ENCODE peak calls at places on chromosomes 3 and 15, in nine cellular contexts. N is epithelial cell of prostate, S is Calu3, A is substantia nigra, K is adipocyte, J is GM10248, X is fibroblast of the conjunctiva, T is iPS DF 19.7, D is A673. M is an unnamed sample.

GRCh38 chr3:126394179-126394976 is at the start of gene CFAP100:
- DNase-seq in N (no peak), S (no peak), A (peak), K (peak), J (no peak), X (no peak), T (peak), D (no peak), M (no peak)

GRCh38 chr3:115790759-115791158 is 167.4 kb downstream of the GAP43 start:
- DNase-seq in N (peak), S (peak), A (no peak), K (peak), J (peak), X (peak), T (no peak), D (peak), M (no peak)

GRCh38 chr3:11185564-11186317 is 31.4 kb downstream of the HRH1 start:
- DNase-seq in N (peak), S (peak), A (no peak), K (peak), J (no peak), X (peak), T (no peak), D (peak), M (no peak)

GRCh38 chr15:43285609-43286037 is 18.9 kb upstream of the TGM5 start:
- DNase-seq in N (no peak), S (peak), A (no peak), K (peak), J (peak), X (peak), T (no peak), D (peak), M (no peak)

GRCh38 chr3:195015021-195015420 is 255.9 kb downstream of the XXYLT1 start:
- DNase-seq in N (no peak), S (no peak), A (no peak), K (no peak), J (no peak), X (no peak), T (no peak), D (no peak), M (no peak)

GRCh38 chr3:50658416-50658815 is 16.3 kb upstream of the DOCK3 start:
- DNase-seq in N (no peak), S (no peak), A (no peak), K (no peak), J (no peak), X (no peak), T (no peak), D (no peak), M (no peak)

GRCh38 chr3:176208915-176209314 is 988.4 kb downstream of the TBL1XR1 start:
- DNase-seq in N (no peak), S (no peak), A (no peak), K (no peak), J (no peak), X (no peak), T (no peak), D (no peak), M (no peak)

GRCh38 chr3:160184655-160185054 is 40.6 kb upstream of the C3orf80 start:
- DNase-seq in N (no peak), S (no peak), A (no peak), K (peak), J (no peak), X (peak), T (no peak), D (no peak), M (no peak)

GRCh38 chr15:58213587-58214360 is 75.6 kb downstream of the AQP9 start:
- DNase-seq in N (no peak), S (no peak), A (no peak), K (peak), J (no peak), X (peak), T (no peak), D (peak), M (no peak)

GRCh38 chr15:67446449-67446848 is 74.5 kb upstream of the C15orf61 start:
- DNase-seq in N (no peak), S (no peak), A (no peak), K (no peak), J (no peak), X (no peak), T (no peak), D (no peak), M (no peak)

GRCh38 chr3:197519801-197520211 is 36.0 kb downstream of the BDH1 start:
- DNase-seq in N (no peak), S (peak), A (no peak), K (no peak), J (no peak), X (no peak), T (no peak), D (no peak), M (no peak)

GRCh38 chr3:145864336-145864735 is 296.6 kb downstream of the PLOD2 start:
- DNase-seq in N (no peak), S (no peak), A (no peak), K (no peak), J (no peak), X (no peak), T (no peak), D (no peak), M (no peak)

GRCh38 chr15:63185206-63185605 is 4.2 kb upstream of the RAB8B start:
- DNase-seq in N (no peak), S (no peak), A (no peak), K (no peak), J (no peak), X (no peak), T (no peak), D (peak), M (no peak)

GRCh38 chr3:54577313-54577712 is 350.5 kb downstream of the LRTM1 start:
- DNase-seq in N (no peak), S (no peak), A (no peak), K (no peak), J (no peak), X (no peak), T (no peak), D (no peak), M (no peak)

GRCh38 chr3:53254190-53254809 is 1.5 kb downstream of the TKT start:
- DNase-seq in N (no peak), S (no peak), A (no peak), K (peak), J (no peak), X (no peak), T (no peak), D (no peak), M (no peak)

GRCh38 chr3:177465243-177465642 is 268.0 kb upstream of the TBL1XR1 start:
- DNase-seq in N (no peak), S (no peak), A (no peak), K (no peak), J (no peak), X (no peak), T (no peak), D (no peak), M (no peak)

GRCh38 chr15:79015416-79015815 is 70.6 kb upstream of the CTSH start:
- DNase-seq in N (no peak), S (no peak), A (no peak), K (no peak), J (no peak), X (no peak), T (no peak), D (no peak), M (no peak)

GRCh38 chr15:80788536-80788935 is 9.4 kb downstream of the CEMIP start:
- DNase-seq in N (no peak), S (no peak), A (no peak), K (peak), J (no peak), X (peak), T (no peak), D (no peak), M (no peak)

GRCh38 chr3:152638217-152638616 is 196.7 kb upstream of the P2RY1 start:
- DNase-seq in N (no peak), S (no peak), A (no peak), K (no peak), J (no peak), X (no peak), T (no peak), D (no peak), M (no peak)

GRCh38 chr3:127096256-127097008 is 96.5 kb upstream of the PRR23E start:
- DNase-seq in N (no peak), S (no peak), A (no peak), K (no peak), J (no peak), X (no peak), T (no peak), D (no peak), M (no peak)

GRCh38 chr15:52154896-52155865 is 36.0 kb downstream of the GNB5 start:
- DNase-seq in N (no peak), S (no peak), A (no peak), K (no peak), J (no peak), X (no peak), T (no peak), D (no peak), M (no peak)

GRCh38 chr3:89368846-89369245 is 261.4 kb downstream of the EPHA3 start:
- DNase-seq in N (peak), S (no peak), A (no peak), K (no peak), J (no peak), X (no peak), T (no peak), D (no peak), M (no peak)

GRCh38 chr3:64125561-64125960 is 99.7 kb downstream of the PRICKLE2 start:
- DNase-seq in N (no peak), S (no peak), A (no peak), K (no peak), J (no peak), X (no peak), T (no peak), D (no peak), M (no peak)

GRCh38 chr3:129343643-129344360 is 65.1 kb downstream of the HMCES start:
- DNase-seq in N (no peak), S (peak), A (peak), K (peak), J (peak), X (no peak), T (no peak), D (peak), M (no peak)

GRCh38 chr3:60081381-60082095 is 1031.7 kb upstream of the CFAP20DC start:
- DNase-seq in N (no peak), S (no peak), A (no peak), K (no peak), J (peak), X (no peak), T (no peak), D (no peak), M (no peak)

GRCh38 chr15:51576911-51577500 is 45.6 kb downstream of the DMXL2 start:
- DNase-seq in N (peak), S (no peak), A (no peak), K (peak), J (no peak), X (peak), T (no peak), D (peak), M (no peak)

GRCh38 chr3:115912372-115912771 is 289.1 kb downstream of the GAP43 start:
- DNase-seq in N (no peak), S (no peak), A (peak), K (peak), J (no peak), X (peak), T (no peak), D (no peak), M (no peak)

GRCh38 chr3:124315215-124316033 is 323.5 kb upstream of the ROPN1 start:
- DNase-seq in N (no peak), S (peak), A (no peak), K (peak), J (no peak), X (peak), T (no peak), D (no peak), M (no peak)

GRCh38 chr15:92839696-92840095 is 60.4 kb upstream of the CHD2 start:
- DNase-seq in N (no peak), S (no peak), A (no peak), K (no peak), J (peak), X (no peak), T (no peak), D (no peak), M (no peak)

GRCh38 chr3:188437921-188438320 is 284.0 kb downstream of the LPP start:
- DNase-seq in N (peak), S (no peak), A (no peak), K (no peak), J (no peak), X (no peak), T (no peak), D (no peak), M (no peak)

GRCh38 chr15:77654975-77655374 is 22.3 kb upstream of the LINGO1 start:
- DNase-seq in N (no peak), S (peak), A (no peak), K (no peak), J (no peak), X (no peak), T (no peak), D (peak), M (no peak)

M was measured in NT2/D1.